ENCODE peak calls at places on chromosomes 4 and X, in eight cellular contexts. E, M, B, V, R, K, Q and H are unnamed samples.

GRCh38 chr4:108043536-108043935 is 53.8 kb downstream of the HADH start:
- ATAC-seq in Q (no peak), M (no peak), K (no peak), B (peak; percentile 53), V (no peak), E (peak; percentile 59), R (no peak), H (no peak)

GRCh38 chr4:37837446-37837845 is 11.0 kb downstream of the PGM2 start:
- ATAC-seq in R (peak; percentile 21), M (no peak), E (peak; percentile 57), Q (no peak), K (peak; percentile 42), V (no peak), B (no peak), H (peak; percentile 22)

GRCh38 chrX:47278684-47279083 is 45.9 kb downstream of the USP11 start:
- ATAC-seq in K (no peak), Q (no peak), V (no peak), M (no peak), E (no peak), B (no peak), R (no peak), H (no peak)

GRCh38 chr4:77220841-77221613 is 64.0 kb downstream of the CCNG2 start:
- ATAC-seq in V (peak; percentile 62), M (no peak), K (no peak), E (no peak), Q (no peak), B (no peak), R (peak; percentile 92), H (no peak)

GRCh38 chr4:113760094-113760851 is 1.3 kb downstream of the CAMK2D start:
- ATAC-seq in B (no peak), M (peak; percentile 11), V (no peak), E (no peak), K (no peak), Q (no peak), R (peak; percentile 0), H (no peak)

GRCh38 chr4:139453041-139453370 is 915 bp upstream of the RAB33B start:
- ATAC-seq in B (peak; percentile 68), K (peak; percentile 55), Q (peak; percentile 67), R (peak; percentile 12), M (peak; percentile 31), E (peak; percentile 49), V (no peak), H (peak; percentile 2)

GRCh38 chr4:78417603-78418002 is 134.0 kb upstream of the ANXA3 start:
- ATAC-seq in M (no peak), B (no peak), E (no peak), R (no peak), Q (no peak), K (no peak), V (no peak), H (no peak)

GRCh38 chrX:48940404-48940955 is 16.9 kb downstream of the OTUD5 start:
- ATAC-seq in B (peak; percentile 73), K (no peak), V (no peak), E (no peak), M (no peak), Q (no peak), R (no peak), H (no peak)

GRCh38 chr4:155569471-155569870 is 97.2 kb upstream of the GUCY1A1 start:
- ATAC-seq in V (no peak), K (no peak), R (no peak), E (no peak), B (no peak), Q (no peak), M (no peak), H (no peak)

GRCh38 chrX:39418936-39419659 is 617.8 kb downstream of the MID1IP1 start:
- ATAC-seq in R (peak; percentile 57), Q (no peak), K (no peak), M (no peak), B (no peak), V (no peak), E (no peak), H (no peak)